ENCODE peak calls at places on chromosome 18, in seven cellular contexts. B is HL-60, P is A549, F is GM23338, H is HCT116, Q is SK-N-SH, E is K562. T is an unnamed sample.

GRCh38 chr18:13192970-13193369 is 25.6 kb upstream of the LDLRAD4 start:
- DNase-seq in B (no peak), F (no peak), P (no peak), Q (no peak), E (no peak), H (no peak), T (no peak)

GRCh38 chr18:48590678-48591077 is 51.8 kb downstream of the CTIF start:
- DNase-seq in E (no peak), H (peak; percentile 2), P (peak; percentile 43), F (no peak), B (no peak), Q (no peak), T (no peak)

GRCh38 chr18:62282188-62282629 is 42.9 kb upstream of the TNFRSF11A start:
- DNase-seq in P (no peak), E (no peak), H (no peak), Q (no peak), B (no peak), F (no peak), T (no peak)

GRCh38 chr18:7459851-7460774 is 107.0 kb upstream of the PTPRM start:
- DNase-seq in E (no peak), P (no peak), H (no peak), F (peak; percentile 11), B (no peak), Q (no peak), T (no peak)

GRCh38 chr18:25275414-25276001 is 76.5 kb downstream of the ZNF521 start:
- DNase-seq in P (no peak), H (no peak), B (no peak), E (no peak), F (no peak), Q (no peak), T (no peak)

GRCh38 chr18:12066910-12067511 is 26.6 kb upstream of the ANKRD62 start:
- DNase-seq in Q (no peak), B (no peak), F (no peak), P (no peak), H (no peak), E (no peak), T (no peak)

GRCh38 chr18:61889541-61889940 is 3.3 kb downstream of the RNF152 start:
- DNase-seq in P (no peak), H (no peak), Q (no peak), B (no peak), F (no peak), E (no peak), T (no peak)

GRCh38 chr18:58829263-58829662 is 35.4 kb upstream of the ZNF532 start:
- DNase-seq in P (no peak), F (no peak), B (no peak), Q (no peak), H (no peak), E (no peak), T (no peak)

GRCh38 chr18:23331091-23331920 is 121.8 kb upstream of the RIOK3 start:
- DNase-seq in P (no peak), B (no peak), H (no peak), Q (no peak), F (peak; percentile 70), E (no peak), T (no peak)

GRCh38 chr18:47345996-47346395 is 94.5 kb upstream of the SKOR2 start:
- DNase-seq in P (no peak), F (no peak), B (no peak), E (no peak), Q (no peak), H (no peak), T (no peak)

GRCh38 chr18:48540329-48541025 is 1.6 kb downstream of the CTIF start:
- DNase-seq in E (peak; percentile 70), B (peak; percentile 68), P (peak; percentile 67), F (peak; percentile 66), H (no peak), Q (peak; percentile 81), T (no peak)

GRCh38 chr18:28995319-28995718 is 818.4 kb upstream of the CDH2 start:
- DNase-seq in B (no peak), H (peak; percentile 0), P (no peak), E (no peak), F (no peak), Q (peak; percentile 7), T (no peak)

GRCh38 chr18:37669991-37670534 is 104.5 kb upstream of the CELF4 start:
- DNase-seq in B (no peak), Q (no peak), H (no peak), E (peak; percentile 57), P (no peak), F (peak; percentile 35), T (no peak)

GRCh38 chr18:47754311-47755101 is 176.0 kb downstream of the SMAD2 start:
- DNase-seq in B (peak; percentile 40), Q (peak; percentile 84), E (peak; percentile 72), H (peak; percentile 37), P (peak; percentile 39), F (peak; percentile 88), T (no peak)

GRCh38 chr18:69380324-69380723 is 20.4 kb upstream of the DOK6 start:
- DNase-seq in Q (no peak), H (no peak), F (no peak), B (no peak), P (no peak), E (no peak), T (no peak)

GRCh38 chr18:49022311-49023280 is 71.8 kb upstream of the SMAD7 start:
- DNase-seq in B (no peak), Q (no peak), H (no peak), E (no peak), P (no peak), F (no peak), T (no peak)

GRCh38 chr18:36095936-36096519 is 28.7 kb upstream of the RPRD1A start:
- DNase-seq in Q (peak; percentile 53), P (peak; percentile 69), F (peak; percentile 72), E (peak; percentile 56), B (peak; percentile 31), H (peak; percentile 71), T (peak; percentile 25)

GRCh38 chr18:62979172-62979571 is 263.8 kb downstream of the PHLPP1 start:
- DNase-seq in P (no peak), E (no peak), F (no peak), Q (no peak), B (peak; percentile 97), H (no peak), T (no peak)

GRCh38 chr18:13139885-13140450 is 78.6 kb upstream of the LDLRAD4 start:
- DNase-seq in F (no peak), H (no peak), B (no peak), Q (no peak), E (peak; percentile 31), P (peak; percentile 27), T (no peak)

GRCh38 chr18:37577051-37577611 is 11.5 kb upstream of the CELF4 start:
- DNase-seq in Q (no peak), B (no peak), F (peak; percentile 93), H (no peak), E (no peak), P (no peak), T (no peak)

GRCh38 chr18:47832348-47832747 is 98.1 kb downstream of the SMAD2 start:
- DNase-seq in H (no peak), F (no peak), P (no peak), B (no peak), Q (no peak), E (no peak), T (no peak)

GRCh38 chr18:50786851-50787250 is 33.0 kb downstream of the MRO start:
- DNase-seq in E (no peak), H (no peak), B (no peak), F (no peak), P (no peak), Q (no peak), T (no peak)

GRCh38 chr18:41955688-41956087 is 654 bp downstream of the PIK3C3 start:
- DNase-seq in B (no peak), E (no peak), P (no peak), H (no peak), Q (peak; percentile 15), F (no peak), T (no peak)

GRCh38 chr18:43789234-43790000 is 512.1 kb upstream of the SYT4 start:
- DNase-seq in P (no peak), H (no peak), Q (peak; percentile 49), F (peak; percentile 29), B (no peak), E (no peak), T (no peak)

GRCh38 chr18:9719421-9719981 is 11.4 kb downstream of the RAB31 start:
- DNase-seq in P (peak; percentile 79), Q (no peak), H (peak; percentile 80), F (no peak), B (no peak), E (no peak), T (peak; percentile 69)

DNA sequence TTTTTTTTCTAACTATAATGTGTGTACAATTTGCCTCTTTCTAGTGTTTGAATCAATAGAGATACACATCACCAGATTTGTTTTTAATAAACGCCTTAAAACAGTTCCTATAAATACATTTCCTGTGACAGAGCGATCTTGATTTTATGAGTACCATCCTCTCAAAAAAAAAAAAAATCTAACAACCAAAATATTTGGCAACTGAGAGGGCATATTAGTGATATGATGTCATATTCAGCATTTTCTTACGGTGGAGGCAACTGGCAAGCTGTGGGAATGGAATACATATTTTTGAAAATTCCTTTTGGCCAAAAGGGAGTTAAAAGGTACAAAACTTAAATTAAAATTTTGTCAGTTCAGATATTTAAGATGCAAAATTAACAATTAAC is 268.5 kb downstream of the TCF4 start:
- DNase-seq in F (no peak), H (no peak), B (no peak), Q (no peak), P (no peak), E (no peak), T (no peak)
- H3K27ac ChIP-seq in F (no peak overlapping the region), H (no peak overlapping the region), B (no peak overlapping the region), Q (peak overlapping the region; percentile 100), P (no peak overlapping the region), E (no peak overlapping the region), T (no peak overlapping the region)

GRCh38 chr18:3498705-3499451 is 48.9 kb downstream of the TGIF1 start:
- DNase-seq in H (no peak), Q (peak; percentile 85), E (no peak), F (peak; percentile 81), B (no peak), P (peak; percentile 21), T (no peak)
- TF ChIP-seq REST in H (no peak), Q (no peak), E (no peak), F (no peak), B (no peak), P (no peak), T (no peak)

GRCh38 chr18:5282770-5283169 is 12.8 kb downstream of the ZBTB14 start:
- DNase-seq in B (no peak), F (no peak), H (no peak), E (no peak), P (no peak), Q (no peak), T (no peak)
- H3K27ac ChIP-seq in B (no peak overlapping the region), F (no peak overlapping the region), H (no peak overlapping the region), E (no peak overlapping the region), P (no peak overlapping the region), Q (no peak overlapping the region), T (no peak overlapping the region)

GRCh38 chr18:74790451-74790850 is 192.8 kb downstream of the ZNF407 start:
- DNase-seq in P (no peak), F (no peak), Q (no peak), E (no peak), B (no peak), H (no peak), T (no peak)

GRCh38 chr18:74784791-74785190 is 187.1 kb downstream of the ZNF407 start:
- DNase-seq in Q (no peak), E (no peak), H (no peak), P (no peak), F (no peak), B (no peak), T (no peak)

GRCh38 chr18:74789078-74789477 is 191.4 kb downstream of the ZNF407 start:
- DNase-seq in Q (no peak), F (no peak), E (no peak), P (no peak), B (no peak), H (no peak), T (no peak)

GRCh38 chr18:74788657-74789056 is 191.0 kb downstream of the ZNF407 start:
- DNase-seq in B (no peak), E (no peak), Q (no peak), F (no peak), P (no peak), H (no peak), T (no peak)

GRCh38 chr18:74785632-74786031 is 188.0 kb downstream of the ZNF407 start:
- DNase-seq in E (no peak), H (no peak), B (no peak), F (no peak), Q (no peak), P (no peak), T (no peak)
- TF ChIP-seq REST in E (no peak), H (no peak), B (no peak), F (no peak), Q (no peak), P (no peak), T (no peak)